ENCODE peak calls at places on chromosomes 11 and 22, in six cellular contexts. I is pancreas, X is cardiac muscle cell, E is RWPE2, J is upper lobe of right lung, Z is PC-3. W is an unnamed sample. For H3K4me1 and H3K9me3, the result is how much of the 10 kb centered on the place peaks cover.

GRCh38 chr11:111170761-111171379 is 74.7 kb upstream of the POU2AF2 start:
- DNase-seq in E (no peak), I (no peak), Z (no peak), X (no peak), J (no peak), W (no peak)

GRCh38 chr22:33213383-33214075 is 155.3 kb upstream of the SYN3 start:
- DNase-seq in E (no peak), I (no peak), X (no peak), J (no peak), Z (no peak), W (no peak)

GRCh38 chr11:96158126-96158525 is 184.9 kb downstream of the MAML2 start:
- DNase-seq in X (no peak), I (no peak), J (no peak), E (no peak), Z (no peak), W (no peak)

GRCh38 chr22:21764038-21764804 is 28.6 kb upstream of the YPEL1 start:
- DNase-seq in Z (no peak), E (no peak), J (peak), I (no peak), X (no peak), W (no peak)

GRCh38 chr11:105821366-105821765 is 200.7 kb downstream of the MSANTD4 start:
- DNase-seq in X (no peak), Z (no peak), J (no peak), E (no peak), I (no peak), W (no peak)

GRCh38 chr22:42711281-42711731 is 9.4 kb downstream of the A4GALT start:
- DNase-seq in E (no peak), Z (no peak), I (no peak), X (no peak), J (no peak), W (no peak)

GRCh38 chr22:36589856-36590255 is 60.9 kb upstream of the EIF3D start:
- DNase-seq in I (no peak), X (no peak), E (no peak), Z (no peak), J (no peak), W (no peak)

GRCh38 chr11:134004406-134005197 is 47.8 kb upstream of the IGSF9B start:
- DNase-seq in Z (no peak), J (no peak), E (no peak), X (no peak), I (no peak), W (peak)

GRCh38 chr22:42871146-42872050 is 14.3 kb upstream of the ARFGAP3 start:
- DNase-seq in X (no peak), Z (no peak), J (no peak), E (no peak), I (no peak), W (no peak)

GRCh38 chr22:27576815-27577564 is 224.6 kb downstream of the MN1 start:
- DNase-seq in Z (no peak), X (peak), E (no peak), I (no peak), J (no peak), W (peak)

GRCh38 chr11:46760429-46761128 is 41.6 kb downstream of the F2 start:
- DNase-seq in X (no peak), E (no peak), I (no peak), Z (no peak), J (no peak), W (no peak)

GRCh38 chr22:30217698-30218565 is 28.6 kb downstream of the LIF start:
- DNase-seq in I (no peak), E (no peak), J (no peak), Z (no peak), X (no peak), W (no peak)

GRCh38 chr11:12180257-12181205 is 70.1 kb downstream of the MICAL2 start:
- DNase-seq in E (no peak), X (peak), J (no peak), I (no peak), Z (no peak), W (no peak)

GRCh38 chr22:45867118-45867905 is 109.7 kb downstream of the WNT7B start:
- DNase-seq in X (peak), J (peak), Z (no peak), E (no peak), I (peak), W (no peak)

GRCh38 chr11:8593935-8594909 is at the start of gene STK33:
- DNase-seq in E (peak), X (peak), I (peak), J (peak), Z (no peak), W (peak)

GRCh38 chr11:94185387-94186084 is 56.9 kb downstream of the PANX1 start:
- DNase-seq in X (peak), Z (no peak), I (no peak), J (no peak), E (no peak), W (no peak)

GRCh38 chr11:72259490-72259889 is 15.5 kb upstream of the PHOX2A start:
- DNase-seq in X (no peak), E (no peak), J (no peak), I (no peak), Z (no peak), W (no peak)

GRCh38 chr11:119684361-119685072 is 44.5 kb downstream of the NECTIN1 start:
- DNase-seq in I (no peak), Z (peak), J (no peak), X (peak), E (peak), W (no peak)

GRCh38 chr11:21414928-21415327 is 745.5 kb downstream of the NELL1 start:
- DNase-seq in Z (no peak), I (no peak), J (no peak), X (no peak), E (no peak), W (no peak)

GRCh38 chr22:43854151-43854785 is 8.0 kb downstream of the SULT4A1 start:
- DNase-seq in Z (no peak), I (peak), J (peak), X (no peak), E (no peak), W (no peak)

GRCh38 chr11:75031771-75032549 is 43.2 kb downstream of the NEU3 start:
- DNase-seq in X (peak), J (peak), I (peak), E (no peak), Z (peak), W (peak)

GRCh38 chr11:130413383-130414106 is 14.9 kb downstream of the ADAMTS8 start:
- DNase-seq in X (peak), E (no peak), I (no peak), Z (peak), J (no peak), W (no peak)

GRCh38 chr11:112881461-112881860 is 79.8 kb upstream of the NCAM1 start:
- DNase-seq in X (peak), I (peak), E (no peak), J (peak), Z (no peak), W (peak)

GRCh38 chr11:67281552-67282150 is 7.5 kb upstream of the ANKRD13D start:
- DNase-seq in Z (no peak), I (peak), J (peak), X (no peak), E (peak), W (no peak)

DNA sequence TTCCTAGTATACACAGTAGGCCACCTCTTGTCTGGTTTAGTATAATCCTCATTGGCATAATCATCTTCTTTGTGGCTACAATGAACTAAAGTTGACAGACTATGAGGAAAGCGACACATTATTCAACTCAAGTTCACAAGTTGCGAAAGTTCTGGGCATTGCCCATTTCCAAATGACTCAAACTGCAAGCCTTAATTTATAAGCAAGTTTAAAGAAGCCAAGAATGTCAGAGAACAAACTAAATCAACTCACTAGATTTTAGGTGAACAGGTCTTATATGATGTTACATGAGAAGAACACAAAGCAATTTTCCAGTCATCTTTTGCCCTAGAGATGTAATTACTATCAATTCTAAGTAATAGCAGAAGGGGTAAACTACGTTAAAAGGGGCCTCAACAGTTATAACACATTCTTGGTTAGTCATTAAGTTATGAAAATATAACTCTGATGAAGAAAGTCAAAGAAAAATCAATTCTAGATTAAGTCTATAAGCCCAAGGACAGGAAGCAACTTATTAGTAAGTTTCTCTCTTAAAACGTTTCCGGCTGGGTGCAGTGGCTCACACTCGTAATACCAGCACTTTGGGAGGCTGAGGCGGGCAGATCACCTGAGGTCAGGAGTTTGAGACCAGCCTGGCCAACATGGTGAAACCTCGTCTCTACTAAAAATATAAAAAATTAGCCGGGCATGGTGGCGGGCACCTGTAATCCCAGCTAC is 21.5 kb downstream of the PICALM start:
- DNase-seq in Z (peak), I (no peak), X (peak), E (no peak), J (no peak), W (no peak)
- H3K4me1 ChIP-seq in Z (under half), I (under half), X (under half), E (under half), J (half or more), W (half or more)

DNA sequence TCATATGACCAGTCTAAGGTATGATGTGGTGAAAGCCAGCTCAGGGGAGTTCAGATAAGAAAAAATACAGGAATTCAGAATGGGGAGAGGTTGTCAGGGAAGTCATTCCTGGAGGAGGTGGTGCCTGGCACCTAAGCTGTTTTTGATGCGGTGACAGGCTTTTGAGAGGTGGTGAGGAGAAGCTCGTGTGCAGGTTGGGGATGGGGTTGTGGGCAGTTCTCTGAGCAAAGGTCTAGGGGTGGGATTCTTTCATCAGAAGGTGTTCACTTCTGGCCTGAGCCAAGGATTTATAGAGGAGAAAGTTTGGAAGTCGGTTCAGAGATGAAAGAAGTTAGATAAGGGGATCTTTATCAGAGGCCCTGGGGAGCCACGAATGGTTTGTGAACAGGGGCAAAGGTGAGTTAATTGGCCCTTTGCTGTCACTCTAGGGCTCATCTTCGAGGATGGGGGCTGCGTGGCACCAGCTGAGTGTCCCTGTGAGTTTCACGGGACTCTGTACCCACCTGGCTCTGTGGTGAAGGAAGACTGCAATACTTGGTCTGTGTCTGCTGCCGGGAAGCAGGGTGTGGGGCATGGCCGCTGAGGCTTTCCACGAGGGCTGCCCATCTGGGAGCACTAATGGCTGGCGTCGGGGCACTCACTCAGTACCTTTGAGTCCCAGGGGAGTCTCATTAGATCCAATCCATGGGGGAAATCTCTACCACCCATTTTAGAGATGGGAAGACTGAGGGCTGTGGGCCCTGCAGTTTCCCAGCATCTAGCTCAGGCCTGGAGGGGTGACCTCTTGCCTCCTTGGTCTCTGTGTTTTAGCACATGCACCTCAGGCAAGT is 13.4 kb downstream of the OTOG start:
- DNase-seq in E (no peak), I (no peak), J (no peak), X (no peak), Z (no peak), W (no peak)
- H3K27ac ChIP-seq in E (no peak), I (no peak), J (no peak), X (peak), Z (no peak), W (no peak)

GRCh38 chr11:91984033-91984568 is 240.5 kb upstream of the FAT3 start:
- DNase-seq in Z (peak), E (no peak), I (no peak), X (no peak), J (no peak), W (no peak)
- H3K9me3 ChIP-seq in Z (under half), E (under half), I (under half), X (under half), J (under half), W (under half)

GRCh38 chr22:47567126-47567730 is 804.8 kb downstream of the TBC1D22A start:
- DNase-seq in I (no peak), J (peak), X (no peak), E (no peak), Z (no peak), W (no peak)
- H3K4me1 ChIP-seq in I (under half), J (under half), X (under half), E (under half), Z (under half), W (under half)

GRCh38 chr11:57776101-57776511 is 14.5 kb downstream of the CTNND1 start:
- DNase-seq in Z (no peak), J (no peak), X (peak), I (no peak), E (no peak), W (no peak)

GRCh38 chr11:57778318-57779037 is 16.9 kb downstream of the CTNND1 start:
- DNase-seq in J (peak), E (peak), X (peak), Z (peak), I (peak), W (peak)

GRCh38 chr11:57779275-57779674 is 17.7 kb downstream of the CTNND1 start:
- DNase-seq in J (no peak), E (no peak), Z (peak), I (no peak), X (peak), W (no peak)

GRCh38 chr11:57776577-57776976 is 15.0 kb downstream of the CTNND1 start:
- DNase-seq in I (no peak), J (no peak), E (no peak), X (no peak), Z (peak), W (no peak)

GRCh38 chr11:57777969-57778317 is 16.3 kb downstream of the CTNND1 start:
- DNase-seq in Z (peak), E (no peak), J (no peak), X (peak), I (no peak), W (no peak)
- H3K27ac ChIP-seq in Z (peak), E (peak), J (peak), X (peak), I (peak), W (peak)